ENCODE peak calls at places on chromosomes 4 and X, in seven cellular contexts. B is K562, O is GM12878, V is H1, K is SK-N-SH, F is HCT116, Z is HepG2. Y is an unnamed sample.

GRCh38 chr4:5338511-5338910 is 287.2 kb downstream of the STK32B start:
- DNase-seq in B (no peak), O (no peak), V (no peak), K (no peak), F (no peak), Z (no peak), Y (no peak)

GRCh38 chrX:37967714-37968113 is 38.6 kb upstream of the SYTL5 start:
- DNase-seq in B (no peak), O (no peak), V (no peak), K (no peak), F (no peak), Z (no peak), Y (no peak)

GRCh38 chr4:74114234-74114633 is 15.2 kb upstream of the CXCL2 start:
- DNase-seq in B (no peak), O (no peak), V (no peak), K (no peak), F (no peak), Z (no peak), Y (no peak)

GRCh38 chr4:160523236-160523635 is 1420.4 kb downstream of the RAPGEF2 start:
- DNase-seq in B (no peak), O (no peak), V (no peak), K (no peak), F (no peak), Z (no peak), Y (peak)

GRCh38 chr4:173121044-173121685 is 47.4 kb upstream of the GALNT7 start:
- DNase-seq in B (peak), O (peak), V (no peak), K (no peak), F (no peak), Z (no peak), Y (no peak)

GRCh38 chrX:40721489-40722106 is 13.7 kb downstream of the MED14 start:
- DNase-seq in B (no peak), O (no peak), V (no peak), K (no peak), F (no peak), Z (no peak), Y (no peak)

GRCh38 chr4:1246901-1247810 is 1.8 kb downstream of the CTBP1 start:
- DNase-seq in B (peak), O (no peak), V (no peak), K (peak), F (no peak), Z (no peak), Y (peak)

GRCh38 chr4:122334828-122335227 is 44.0 kb upstream of the ADAD1 start:
- DNase-seq in B (no peak), O (no peak), V (no peak), K (no peak), F (no peak), Z (no peak), Y (no peak)

GRCh38 chrX:4909245-4909830 is 1195.9 kb upstream of the PRKX start:
- DNase-seq in B (no peak), O (no peak), V (no peak), K (no peak), F (no peak), Z (no peak), Y (no peak)

GRCh38 chr4:151604238-151604637 is 156.6 kb downstream of the GATB start:
- DNase-seq in B (peak), O (no peak), V (no peak), K (peak), F (no peak), Z (no peak), Y (no peak)

GRCh38 chr4:110104661-110105060 is 93.8 kb downstream of the ELOVL6 start:
- DNase-seq in B (no peak), O (no peak), V (no peak), K (no peak), F (no peak), Z (no peak), Y (no peak)

GRCh38 chr4:131063878-131064277 is 1967.9 kb downstream of the C4orf33 start:
- DNase-seq in B (no peak), O (no peak), V (no peak), K (no peak), F (no peak), Z (no peak), Y (no peak)

GRCh38 chrX:54357414-54358377 is at the start of gene WNK3:
- DNase-seq in B (no peak), O (no peak), V (peak), K (peak), F (no peak), Z (peak), Y (peak)

GRCh38 chr4:139556735-139557505 is 901 bp upstream of the SETD7 start:
- DNase-seq in B (peak), O (no peak), V (no peak), K (peak), F (no peak), Z (no peak), Y (peak)

GRCh38 chr4:5019274-5019673 is at the start of gene CYTL1:
- DNase-seq in B (no peak), O (no peak), V (no peak), K (peak), F (no peak), Z (no peak), Y (no peak)

GRCh38 chr4:72243641-72244040 is 211.8 kb downstream of the NPFFR2 start:
- DNase-seq in B (no peak), O (no peak), V (no peak), K (no peak), F (no peak), Z (no peak), Y (peak)

GRCh38 chr4:112855058-112855457 is 194.4 kb upstream of the ANK2 start:
- DNase-seq in B (no peak), O (no peak), V (no peak), K (no peak), F (no peak), Z (no peak), Y (no peak)

GRCh38 chr4:57501715-57502114 is 391.5 kb upstream of the IGFBP7 start:
- DNase-seq in B (no peak), O (no peak), V (no peak), K (no peak), F (no peak), Z (no peak), Y (no peak)

GRCh38 chrX:150192846-150193245 is 170.3 kb upstream of the MAMLD1 start:
- DNase-seq in B (no peak), O (no peak), V (no peak), K (no peak), F (no peak), Z (no peak), Y (no peak)

DNA sequence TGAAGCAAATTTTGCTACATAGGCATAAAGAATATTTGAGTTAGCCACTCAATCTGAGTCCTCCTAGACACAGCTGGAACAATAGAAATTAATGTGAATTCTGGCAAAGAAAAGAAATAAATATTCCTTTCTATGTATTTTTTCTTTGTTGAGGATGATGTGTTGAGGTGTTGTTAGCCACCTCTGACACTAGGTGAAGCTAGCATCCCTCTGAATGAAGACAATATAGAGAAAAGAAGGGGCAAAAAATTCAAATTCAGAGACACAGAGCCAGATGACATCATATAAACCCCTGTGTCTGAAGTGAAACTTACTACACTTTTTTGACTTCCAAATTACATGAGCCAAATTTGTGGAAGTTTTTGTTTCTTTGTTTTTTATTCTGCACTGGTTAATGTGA is 34.6 kb upstream of the TMPRSS11D start:
- DNase-seq in B (peak), O (no peak), V (no peak), K (no peak), F (peak), Z (no peak), Y (peak)
- TF ChIP-seq JUND in B (no peak), O (no peak), V (no peak), K (no peak), F (no peak), Z (no peak), Y (no peak)

GRCh38 chr4:7381221-7381889 is 53.4 kb downstream of the PSAPL1 start:
- DNase-seq in B (no peak), O (no peak), V (no peak), K (no peak), F (no peak), Z (no peak), Y (no peak)

GRCh38 chr4:7383251-7383650 is 51.5 kb downstream of the PSAPL1 start:
- DNase-seq in B (no peak), O (no peak), V (no peak), K (peak), F (no peak), Z (no peak), Y (no peak)

GRCh38 chr4:7382634-7383014 is 52.1 kb downstream of the PSAPL1 start:
- DNase-seq in B (no peak), O (no peak), V (no peak), K (peak), F (no peak), Z (no peak), Y (no peak)

GRCh38 chr4:7384003-7384928 is 50.5 kb downstream of the PSAPL1 start:
- DNase-seq in B (no peak), O (no peak), V (no peak), K (peak), F (no peak), Z (no peak), Y (no peak)

GRCh38 chr4:7381890-7382633 is 52.7 kb downstream of the PSAPL1 start:
- DNase-seq in B (no peak), O (no peak), V (no peak), K (peak), F (no peak), Z (no peak), Y (no peak)
- TF ChIP-seq JUND in B (no peak), O (no peak), V (no peak), K (no peak), F (no peak), Z (no peak), Y (no peak)

GRCh38 chr4:145755802-145756201 is 75.9 kb downstream of the C4orf51 start:
- DNase-seq in B (no peak), O (no peak), V (no peak), K (no peak), F (no peak), Z (no peak), Y (no peak)
- TF ChIP-seq JUND in B (no peak), O (no peak), V (no peak), K (no peak), F (no peak), Z (no peak), Y (no peak)

DNA sequence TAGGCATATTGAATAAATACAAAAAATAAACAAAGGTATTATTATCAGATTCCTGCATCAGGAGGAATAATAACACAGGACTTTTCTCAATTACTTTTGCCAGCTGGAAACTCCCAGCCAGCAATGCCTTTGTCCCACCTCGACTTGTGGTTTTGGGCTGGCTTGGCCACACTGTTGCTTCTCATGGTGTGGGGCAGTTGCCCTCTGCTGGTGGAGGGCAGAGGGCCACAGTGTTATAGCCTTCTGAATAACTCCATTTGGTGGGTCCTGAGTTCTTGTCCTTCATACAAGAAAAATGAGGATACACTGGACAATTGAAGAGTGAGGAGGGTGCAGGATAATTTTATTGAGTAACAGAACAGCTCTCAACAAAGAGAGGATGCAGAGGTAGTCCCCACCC is 1206.0 kb upstream of the ADGRL3 start:
- DNase-seq in B (no peak), O (no peak), V (peak), K (no peak), F (no peak), Z (peak), Y (no peak)
- TF ChIP-seq JUND in B (no peak), O (no peak), V (no peak), K (no peak), F (no peak), Z (no peak), Y (no peak)

GRCh38 chr4:86895692-86896488 is 3.7 kb upstream of the C4orf36 start:
- DNase-seq in B (peak), O (no peak), V (no peak), K (peak), F (peak), Z (peak), Y (no peak)

GRCh38 chr4:86898562-86898961 is 6.3 kb upstream of the C4orf36 start:
- DNase-seq in B (peak), O (no peak), V (peak), K (no peak), F (no peak), Z (no peak), Y (no peak)

GRCh38 chr4:86896596-86896995 is 4.4 kb upstream of the C4orf36 start:
- DNase-seq in B (no peak), O (no peak), V (no peak), K (peak), F (no peak), Z (no peak), Y (no peak)

DNA sequence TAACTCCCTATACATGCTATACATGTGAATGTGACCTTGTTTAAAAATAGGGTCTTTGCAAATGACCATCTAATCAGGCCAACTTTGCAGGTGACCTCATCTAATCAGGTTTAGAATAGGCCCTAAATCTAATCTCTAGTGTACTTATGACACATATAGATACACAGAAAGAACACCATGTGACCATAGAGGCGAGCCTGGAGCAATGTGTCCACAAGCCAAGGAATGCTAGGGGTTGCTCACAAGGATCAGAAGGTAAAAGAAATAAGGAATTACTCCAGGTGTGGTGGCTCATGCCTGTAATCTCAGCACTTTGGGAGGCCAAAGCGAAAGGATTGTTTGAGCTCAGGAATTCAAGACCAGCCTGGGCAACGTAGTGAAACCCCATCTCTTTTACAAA is 9.6 kb upstream of the C4orf36 start:
- DNase-seq in B (no peak), O (no peak), V (no peak), K (no peak), F (no peak), Z (no peak), Y (no peak)
- TF ChIP-seq JUND in B (no peak), O (no peak), V (no peak), K (no peak), F (no peak), Z (no peak), Y (no peak)

DNA sequence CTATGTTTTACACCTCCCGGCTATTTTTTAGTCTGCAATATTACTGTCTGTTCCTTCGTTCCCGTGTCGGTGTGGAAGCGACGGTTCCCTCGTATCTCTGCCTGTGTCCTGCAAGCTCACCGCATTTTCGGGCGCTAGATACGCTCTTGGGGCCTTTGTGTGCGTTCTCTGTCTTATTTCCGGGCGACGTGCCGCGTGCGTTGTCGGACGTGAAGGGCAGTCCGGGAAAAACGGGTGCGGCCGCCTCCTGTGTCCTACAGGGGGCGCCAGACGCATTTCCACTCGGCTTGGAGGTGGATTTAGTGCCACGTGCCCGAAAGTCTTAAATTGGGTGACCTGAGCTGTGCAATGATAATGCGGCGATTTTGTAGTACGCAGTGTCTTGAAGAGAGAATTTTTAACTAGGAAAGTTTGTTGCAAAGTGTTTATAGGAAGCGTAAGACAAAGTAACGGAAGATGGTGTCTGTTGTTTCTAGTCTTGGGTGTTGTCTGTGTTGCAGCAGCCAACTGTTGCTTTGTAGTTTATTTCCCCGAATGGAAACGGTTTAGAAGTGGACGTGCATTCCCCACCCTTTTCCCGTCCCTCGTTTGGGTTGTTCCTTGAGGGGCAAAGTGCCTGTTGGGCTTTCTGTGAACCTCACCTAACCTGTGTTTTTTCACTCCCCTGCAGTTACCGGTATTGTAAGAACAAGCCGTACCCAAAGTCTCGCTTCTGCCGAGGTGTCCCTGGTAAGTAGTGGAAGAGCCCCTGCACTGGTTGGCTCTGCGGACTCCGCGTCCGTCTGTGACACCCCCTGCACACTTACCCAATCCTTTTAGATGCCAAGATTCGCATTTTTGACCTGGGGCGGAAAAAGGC is 720 bp downstream of the RPL10 start:
- DNase-seq in B (peak), O (no peak), V (no peak), K (peak), F (no peak), Z (peak), Y (no peak)
- TF ChIP-seq JUND in B (peak), O (no peak), V (no peak), K (no peak), F (no peak), Z (no peak), Y (no peak)

DNA sequence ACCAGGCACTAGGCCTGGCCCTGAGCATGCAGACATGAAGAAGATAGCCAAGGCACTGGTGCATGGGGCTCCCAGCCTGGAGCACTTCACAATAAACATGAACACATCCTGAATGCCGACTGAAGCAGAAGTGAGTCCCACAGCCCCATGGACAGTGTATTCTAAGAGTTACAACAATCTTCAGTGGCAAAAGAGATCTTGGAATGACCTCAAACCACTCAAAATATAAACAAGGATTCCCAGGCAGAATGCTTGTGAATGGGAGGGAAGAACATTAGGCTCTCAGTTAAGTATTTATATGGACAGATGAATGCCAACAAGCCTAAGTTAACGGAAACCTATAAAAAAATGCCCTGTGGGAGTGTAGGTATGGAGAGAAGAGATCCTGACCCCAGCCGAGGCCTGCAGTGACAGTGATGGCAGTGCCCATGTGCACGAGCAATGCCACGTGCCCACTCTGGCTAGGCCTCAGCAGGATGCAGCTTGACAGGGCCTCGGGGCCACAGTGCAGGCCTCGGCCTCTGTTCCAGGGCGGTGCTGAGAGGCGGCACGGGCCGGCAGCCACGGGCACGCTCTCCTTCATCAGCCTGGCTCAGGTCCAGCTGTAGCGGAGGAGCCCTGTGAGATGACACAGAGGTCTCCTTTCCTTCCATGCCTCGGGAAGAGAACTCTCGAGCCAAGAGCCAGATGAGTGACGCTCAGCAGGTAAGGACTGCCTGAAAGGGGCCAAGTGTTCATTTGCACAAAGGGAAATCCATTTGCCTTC is 49.2 kb downstream of the IRF2 start:
- DNase-seq in B (no peak), O (no peak), V (no peak), K (no peak), F (no peak), Z (no peak), Y (no peak)
- TF ChIP-seq JUND in B (no peak), O (no peak), V (no peak), K (no peak), F (no peak), Z (no peak), Y (no peak)

GRCh38 chr4:6916587-6917444 is 7.2 kb downstream of the TBC1D14 start:
- DNase-seq in B (peak), O (no peak), V (no peak), K (no peak), F (peak), Z (no peak), Y (peak)
- TF ChIP-seq JUND in B (peak), O (no peak), V (peak), K (no peak), F (no peak), Z (peak), Y (peak)

Y was measured in T47D.